ENCODE peak calls at places on chromosome 7, in eight cellular contexts. S is hepatocyte, A is PC-9, J is cardiac muscle cell, Q is esophagus muscularis mucosa, E is PC-3, D is stomach, T is coronary artery. Y is an unnamed sample.

GRCh38 chr7:91299952-91300775 is 35.9 kb downstream of the FZD1 start:
- DNase-seq in S (no peak), A (no peak), J (no peak), Q (no peak), E (no peak), D (no peak), T (no peak), Y (no peak)

GRCh38 chr7:24572014-24572413 is 1.2 kb upstream of the PALS2 start:
- DNase-seq in S (no peak), A (no peak), J (no peak), Q (no peak), E (no peak), D (no peak), T (no peak), Y (no peak)

GRCh38 chr7:8216291-8216690 is 45.7 kb downstream of the ICA1 start:
- DNase-seq in S (no peak), A (no peak), J (peak; percentile 3), Q (no peak), E (no peak), D (no peak), T (no peak), Y (no peak)

GRCh38 chr7:64914557-64914956 is 11.5 kb downstream of the ZNF273 start:
- DNase-seq in S (no peak), A (no peak), J (no peak), Q (no peak), E (no peak), D (no peak), T (no peak), Y (no peak)

GRCh38 chr7:77580762-77581350 is 43.8 kb downstream of the PTPN12 start:
- DNase-seq in S (no peak), A (no peak), J (no peak), Q (no peak), E (no peak), D (no peak), T (no peak), Y (no peak)

GRCh38 chr7:73342645-73343044 is 14.7 kb downstream of the FKBP6 start:
- DNase-seq in S (peak; percentile 73), A (no peak), J (peak; percentile 80), Q (no peak), E (peak; percentile 8), D (peak; percentile 29), T (no peak), Y (no peak)

GRCh38 chr7:43108255-43109011 is 4.0 kb upstream of the HECW1 start:
- DNase-seq in S (peak; percentile 83), A (peak; percentile 54), J (peak; percentile 72), Q (no peak), E (peak; percentile 79), D (peak; percentile 72), T (no peak), Y (no peak)

GRCh38 chr7:77395543-77395942 is 20.6 kb downstream of the GSAP start:
- DNase-seq in S (peak; percentile 26), A (no peak), J (no peak), Q (no peak), E (no peak), D (no peak), T (no peak), Y (no peak)

GRCh38 chr7:145698526-145699262 is 417.9 kb upstream of the CNTNAP2 start:
- DNase-seq in S (no peak), A (peak; percentile 12), J (no peak), Q (no peak), E (peak; percentile 48), D (no peak), T (no peak), Y (no peak)

GRCh38 chr7:79709574-79710409 is 256.3 kb upstream of the MAGI2 start:
- DNase-seq in S (no peak), A (no peak), J (peak; percentile 63), Q (no peak), E (peak; percentile 95), D (no peak), T (no peak), Y (no peak)

GRCh38 chr7:52741670-52742069 is 293.8 kb upstream of the POM121L12 start:
- DNase-seq in S (no peak), A (no peak), J (no peak), Q (no peak), E (no peak), D (no peak), T (no peak), Y (peak; percentile 47)

GRCh38 chr7:94584113-94584512 is 71.8 kb downstream of the SGCE start:
- DNase-seq in S (no peak), A (peak; percentile 44), J (peak; percentile 58), Q (no peak), E (peak; percentile 74), D (peak; percentile 59), T (no peak), Y (peak; percentile 10)

GRCh38 chr7:76122516-76123239 is 74.8 kb downstream of the MDH2 start:
- DNase-seq in S (no peak), A (no peak), J (peak; percentile 46), Q (no peak), E (no peak), D (no peak), T (no peak), Y (no peak)

GRCh38 chr7:13551503-13551902 is 438.0 kb downstream of the ETV1 start:
- DNase-seq in S (no peak), A (no peak), J (no peak), Q (no peak), E (no peak), D (no peak), T (no peak), Y (peak; percentile 10)

GRCh38 chr7:41315764-41316163 is 387.1 kb downstream of the INHBA start:
- DNase-seq in S (no peak), A (no peak), J (no peak), Q (no peak), E (no peak), D (no peak), T (no peak), Y (no peak)

GRCh38 chr7:30752979-30753378 is 1.0 kb downstream of the INMT start:
- DNase-seq in S (no peak), A (no peak), J (peak; percentile 83), Q (no peak), E (no peak), D (peak; percentile 39), T (peak; percentile 84), Y (no peak)

GRCh38 chr7:25851332-25852248 is 300.4 kb upstream of the NFE2L3 start:
- DNase-seq in S (peak; percentile 94), A (peak; percentile 58), J (peak; percentile 90), Q (no peak), E (peak; percentile 89), D (peak; percentile 80), T (peak; percentile 88), Y (peak; percentile 38)

GRCh38 chr7:69108041-69108440 is 490.2 kb upstream of the AUTS2 start:
- DNase-seq in S (no peak), A (no peak), J (no peak), Q (no peak), E (no peak), D (no peak), T (no peak), Y (no peak)

GRCh38 chr7:90211391-90212148 is at the start of gene STEAP2:
- DNase-seq in S (peak; percentile 95), A (peak; percentile 93), J (peak; percentile 98), Q (peak; percentile 96), E (peak; percentile 92), D (peak; percentile 90), T (peak; percentile 93), Y (no peak)
- H3K4me3 ChIP-seq in S (peak within 1 kb of the TSS; percentile 77), A (peak within 1 kb of the TSS; percentile 94), J (peak within 1 kb of the TSS; percentile 55), Q (peak within 1 kb of the TSS; percentile 81), E (peak within 1 kb of the TSS; percentile 97), D (peak within 1 kb of the TSS; percentile 69), T (peak within 1 kb of the TSS; percentile 80), Y (peak within 1 kb of the TSS; percentile 58)

GRCh38 chr7:37493123-37493522 is 44.5 kb upstream of the ELMO1 start:
- DNase-seq in S (no peak), A (no peak), J (no peak), Q (no peak), E (no peak), D (no peak), T (no peak), Y (no peak)
- TF ChIP-seq CTCF in S (no peak), A (no peak), J (no peak), Q (no peak), E (no peak), D (no peak), T (no peak), Y (no peak)

DNA sequence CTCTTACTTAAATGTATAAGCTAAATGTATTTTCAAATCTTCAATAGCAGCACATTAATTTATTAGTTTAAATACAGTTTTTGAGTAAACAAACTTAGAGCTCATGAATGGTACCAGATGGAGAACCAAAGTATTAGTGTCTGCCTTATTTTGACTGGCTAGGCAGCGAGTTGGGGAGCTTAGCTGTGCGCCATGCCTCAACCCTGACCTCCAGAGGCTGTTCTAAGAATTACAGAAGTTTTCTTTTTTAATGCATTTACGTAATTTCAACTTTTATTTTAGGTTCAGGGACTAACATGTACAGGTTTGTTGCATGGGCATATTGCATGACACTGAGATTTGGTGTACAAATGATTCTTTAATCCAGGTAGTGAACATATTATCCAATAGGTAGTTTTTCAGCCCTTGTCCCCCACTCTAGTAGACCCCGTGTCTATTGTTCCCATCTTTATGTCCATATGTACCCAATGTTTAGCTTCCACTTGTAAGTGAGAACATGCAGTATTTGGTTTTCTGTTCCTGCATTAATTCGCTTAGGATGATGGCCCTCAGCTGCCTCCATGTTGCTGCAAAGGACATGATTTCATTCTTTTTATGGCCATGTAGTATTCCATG is 166.8 kb downstream of the IQUB start:
- DNase-seq in S (peak; percentile 69), A (peak; percentile 15), J (peak; percentile 69), Q (no peak), E (peak; percentile 63), D (no peak), T (no peak), Y (no peak)
- H3K4me3 ChIP-seq in S (no peak overlapping the region), A (no peak overlapping the region), J (no peak overlapping the region), Q (no peak overlapping the region), E (no peak overlapping the region), D (no peak overlapping the region), T (no peak overlapping the region), Y (no peak overlapping the region)

GRCh38 chr7:38276096-38276857 is 2.8 kb upstream of the TARP start:
- DNase-seq in S (no peak), A (no peak), J (no peak), Q (no peak), E (no peak), D (no peak), T (no peak), Y (no peak)

GRCh38 chr7:38274927-38275326 is 1.5 kb upstream of the TARP start:
- DNase-seq in S (no peak), A (no peak), J (no peak), Q (no peak), E (no peak), D (no peak), T (no peak), Y (no peak)

GRCh38 chr7:38274493-38274892 is 1.1 kb upstream of the TARP start:
- DNase-seq in S (no peak), A (no peak), J (no peak), Q (no peak), E (no peak), D (no peak), T (no peak), Y (no peak)

DNA sequence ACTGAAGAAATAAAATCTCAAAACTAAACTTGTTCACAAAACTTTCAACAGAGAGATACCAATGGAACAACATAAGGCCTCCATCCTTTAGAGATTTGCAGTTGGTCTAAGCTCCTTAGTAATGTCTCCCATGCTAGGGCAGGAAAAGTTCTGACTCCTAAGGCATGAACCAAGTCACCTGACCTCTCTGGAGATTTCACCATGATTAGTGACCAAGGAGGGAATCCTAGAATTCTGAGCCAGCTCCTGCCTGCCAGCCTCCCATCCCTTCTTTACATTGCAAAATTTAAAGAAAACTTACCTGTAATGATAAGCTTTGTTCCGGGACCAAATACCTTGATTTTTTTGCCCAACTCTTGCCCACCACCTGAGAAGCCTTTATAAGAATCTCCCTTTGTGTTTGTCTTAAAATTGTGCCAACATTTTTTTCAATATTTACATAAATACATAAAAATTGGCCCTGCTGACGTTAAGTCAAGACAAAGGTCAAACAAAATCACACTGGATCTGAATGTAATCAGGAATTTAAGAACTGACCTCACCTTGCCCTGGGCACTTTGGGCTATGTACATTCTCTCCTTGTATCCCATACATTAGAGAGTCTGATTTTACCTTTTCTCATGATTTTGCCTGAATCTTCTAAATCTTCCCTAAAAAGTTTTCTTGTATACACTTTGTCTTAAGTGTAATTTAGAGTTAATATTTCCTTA is at the start of gene TARP:
- DNase-seq in S (no peak), A (no peak), J (no peak), Q (no peak), E (no peak), D (no peak), T (no peak), Y (no peak)
- TF ChIP-seq CTCF in S (no peak), A (no peak), J (no peak), Q (no peak), E (no peak), D (no peak), T (no peak), Y (no peak)